ENCODE peak calls at places on chromosome 17, in four cellular contexts. H is LoVo; E is CD8-positive, alpha-beta memory T cell; L is COR-L47. P is an unnamed sample.

GRCh38 chr17:3695723-3696411 is at the start of gene P2RX5:
- DNase-seq in H (peak), E (peak), L (no peak), P (no peak)

GRCh38 chr17:9916108-9916507 is 11.0 kb upstream of the RCVRN start:
- DNase-seq in H (no peak), E (no peak), L (no peak), P (no peak)

GRCh38 chr17:17760872-17761550 is 75.8 kb downstream of the SREBF1 start:
- DNase-seq in H (no peak), E (no peak), L (no peak), P (no peak)

GRCh38 chr17:16141685-16142084 is 73.6 kb downstream of the NCOR1 start:
- DNase-seq in H (no peak), E (no peak), L (no peak), P (no peak)

GRCh38 chr17:14712471-14713075 is 411.7 kb downstream of the HS3ST3B1 start:
- DNase-seq in H (no peak), E (no peak), L (no peak), P (no peak)

GRCh38 chr17:27463235-27463677 is 7.0 kb downstream of the KSR1 start:
- DNase-seq in H (no peak), E (no peak), L (no peak), P (no peak)

GRCh38 chr17:57369509-57369945 is 113.2 kb downstream of the MSI2 start:
- DNase-seq in H (peak), E (no peak), L (no peak), P (no peak)

GRCh38 chr17:49567871-49568694 is 7.6 kb upstream of the NXPH3 start:
- DNase-seq in H (peak), E (peak), L (peak), P (peak)

GRCh38 chr17:74961657-74962360 is 10.8 kb downstream of the HID1 start:
- DNase-seq in H (peak), E (peak), L (peak), P (peak)

GRCh38 chr17:81386646-81387234 is 8.5 kb upstream of the BAHCC1 start:
- DNase-seq in H (no peak), E (no peak), L (no peak), P (peak)

GRCh38 chr17:35094902-35095301 is 24.8 kb downstream of the RAD51D start:
- DNase-seq in H (no peak), E (no peak), L (no peak), P (no peak)

GRCh38 chr17:34351041-34351575 is 5.2 kb upstream of the CCL13 start:
- DNase-seq in H (no peak), E (no peak), L (no peak), P (no peak)

GRCh38 chr17:17922198-17922901 is 49.9 kb downstream of the TOM1L2 start:
- DNase-seq in H (no peak), E (no peak), L (no peak), P (no peak)

GRCh38 chr17:80948961-80949450 is 42.6 kb upstream of the CHMP6 start:
- DNase-seq in H (no peak), E (no peak), L (no peak), P (no peak)

GRCh38 chr17:45686250-45686649 is 97.9 kb upstream of the CRHR1 start:
- DNase-seq in H (no peak), E (no peak), L (no peak), P (no peak)

GRCh38 chr17:10198509-10199249 is at the start of gene GAS7:
- DNase-seq in H (no peak), E (peak), L (no peak), P (no peak)

GRCh38 chr17:28711723-28712036 is at the start of gene PROCA1:
- DNase-seq in H (no peak), E (no peak), L (no peak), P (peak)

GRCh38 chr17:72392056-72393010 is 271.5 kb downstream of the SOX9 start:
- DNase-seq in H (no peak), E (no peak), L (no peak), P (no peak)

GRCh38 chr17:15351925-15352324 is 10.5 kb upstream of the TEKT3 start:
- DNase-seq in H (peak), E (no peak), L (no peak), P (no peak)

GRCh38 chr17:64057701-64058263 is 37.3 kb upstream of the ICAM2 start:
- DNase-seq in H (no peak), E (no peak), L (no peak), P (no peak)

GRCh38 chr17:43940630-43941029 is 1.6 kb downstream of the PPY start:
- DNase-seq in H (peak), E (no peak), L (peak), P (peak)

GRCh38 chr17:27339836-27340550 is 46.1 kb downstream of the WSB1 start:
- DNase-seq in H (peak), E (no peak), L (no peak), P (no peak)

GRCh38 chr17:37358098-37358829 is 17.5 kb upstream of the C17orf78 start:
- DNase-seq in H (peak), E (peak), L (peak), P (peak)

GRCh38 chr17:65737451-65737850 is 176.0 kb upstream of the AXIN2 start:
- DNase-seq in H (no peak), E (no peak), L (no peak), P (no peak)

GRCh38 chr17:56449176-56449575 is 144.3 kb upstream of the NOG start:
- DNase-seq in H (no peak), E (no peak), L (no peak), P (no peak)

GRCh38 chr17:50841949-50842354 is 6.6 kb downstream of the WFIKKN2 start:
- DNase-seq in H (peak), E (peak), L (peak), P (peak)

GRCh38 chr17:47967607-47968252 is 3.2 kb upstream of the CDK5RAP3 start:
- DNase-seq in H (peak), E (no peak), L (no peak), P (no peak)

GRCh38 chr17:39621523-39622379 is 5.0 kb upstream of the PPP1R1B start:
- DNase-seq in H (peak), E (peak), L (peak), P (peak)

GRCh38 chr17:10727192-10727591 is 2.6 kb downstream of the TMEM220 start:
- DNase-seq in H (no peak), E (no peak), L (no peak), P (no peak)

GRCh38 chr17:16915752-16916556 is 56.0 kb downstream of the TNFRSF13B start:
- DNase-seq in H (peak), E (no peak), L (peak), P (peak)

GRCh38 chr17:34619687-34620217 is 40.4 kb downstream of the TMEM132E start:
- DNase-seq in H (no peak), E (no peak), L (peak), P (no peak)

GRCh38 chr17:75549246-75550138 is 24.0 kb downstream of the LLGL2 start:
- DNase-seq in H (peak), E (no peak), L (peak), P (no peak)

GRCh38 chr17:17885029-17885351 is 48.2 kb upstream of the SREBF1 start:
- DNase-seq in H (no peak), E (no peak), L (no peak), P (no peak)

GRCh38 chr17:28252436-28252835 is 66.6 kb upstream of the TMEM97 start:
- DNase-seq in H (no peak), E (no peak), L (no peak), P (no peak)

GRCh38 chr17:41734139-41734948 is at the start of gene HAP1:
- DNase-seq in H (no peak), E (no peak), L (peak), P (no peak)

GRCh38 chr17:36937961-36938565 is 788 bp downstream of the LHX1 start:
- DNase-seq in H (no peak), E (no peak), L (no peak), P (no peak)

GRCh38 chr17:48064638-48065037 is 16.5 kb downstream of the NFE2L1 start:
- DNase-seq in H (no peak), E (no peak), L (no peak), P (no peak)

GRCh38 chr17:31517524-31517923 is 126.0 kb downstream of the RAB11FIP4 start:
- DNase-seq in H (no peak), E (no peak), L (peak), P (no peak)

GRCh38 chr17:19024101-19025078 is 19.8 kb upstream of the FAM83G start:
- DNase-seq in H (no peak), E (no peak), L (no peak), P (no peak)

GRCh38 chr17:42122371-42123303 is at the start of gene HSPB9:
- DNase-seq in H (no peak), E (no peak), L (no peak), P (no peak)